ENCODE peak calls at places on chromosomes 2 and 18, in six cellular contexts. P, B, G, Y, V and R are unnamed samples.

GRCh38 chr2:207353836-207354235 is 175.9 kb upstream of the CREB1 start:
- DNase-seq in G (no peak), B (no peak), V (no peak), Y (no peak), P (no peak), R (no peak)

GRCh38 chr2:232997749-232998665 is 15.0 kb downstream of the NGEF start:
- DNase-seq in V (no peak), G (no peak), B (no peak), P (no peak), Y (no peak), R (no peak)

GRCh38 chr2:209719034-209719433 is 52.6 kb upstream of the UNC80 start:
- DNase-seq in P (no peak), Y (no peak), B (no peak), G (no peak), V (no peak), R (no peak)

GRCh38 chr2:131105950-131106801 is 1.0 kb downstream of the PLEKHB2 start:
- DNase-seq in B (peak), G (peak), V (peak), Y (peak), P (peak), R (peak)

GRCh38 chr2:165205865-165206264 is 2.0 kb upstream of the SCN3A start:
- DNase-seq in B (no peak), V (no peak), Y (no peak), G (no peak), P (no peak), R (no peak)

GRCh38 chr2:226031078-226031937 is 631.8 kb downstream of the NYAP2 start:
- DNase-seq in B (peak), G (peak), P (no peak), V (peak), Y (peak), R (peak)

GRCh38 chr2:120771111-120771555 is 35.5 kb downstream of the GLI2 start:
- DNase-seq in Y (no peak), P (no peak), B (no peak), G (peak), V (no peak), R (no peak)

GRCh38 chr18:14074187-14074586 is 58.0 kb downstream of the ZNF519 start:
- DNase-seq in B (no peak), Y (no peak), V (no peak), G (no peak), P (no peak), R (no peak)

GRCh38 chr2:61419129-61419528 is 51.8 kb downstream of the USP34 start:
- DNase-seq in P (no peak), G (no peak), B (no peak), V (peak), Y (no peak), R (no peak)

GRCh38 chr2:237281900-237282306 is 132.1 kb downstream of the COL6A3 start:
- DNase-seq in G (no peak), Y (peak), V (peak), B (peak), P (no peak), R (no peak)

GRCh38 chr2:196335238-196335637 is 163.9 kb upstream of the STK17B start:
- DNase-seq in B (peak), Y (peak), G (no peak), V (peak), P (no peak), R (no peak)

GRCh38 chr2:235144291-235144690 is 192.5 kb downstream of the SH3BP4 start:
- DNase-seq in G (no peak), B (no peak), V (no peak), Y (no peak), P (no peak), R (no peak)

GRCh38 chr2:222747526-222748160 is 76.2 kb downstream of the MOGAT1 start:
- DNase-seq in Y (no peak), V (no peak), B (no peak), P (no peak), G (no peak), R (no peak)

GRCh38 chr2:222456479-222457077 is 32.2 kb downstream of the SGPP2 start:
- DNase-seq in V (no peak), Y (no peak), B (no peak), P (no peak), G (no peak), R (no peak)

GRCh38 chr2:223488814-223489213 is 113.3 kb downstream of the SCG2 start:
- DNase-seq in B (no peak), Y (peak), P (no peak), G (no peak), V (peak), R (no peak)

GRCh38 chr18:49321800-49322461 is 138.5 kb downstream of the DYM start:
- DNase-seq in Y (peak), P (no peak), V (peak), G (no peak), B (peak), R (no peak)

GRCh38 chr2:174025271-174026121 is 60.3 kb upstream of the SP3 start:
- DNase-seq in V (peak), B (peak), G (peak), P (no peak), Y (peak), R (peak)

GRCh38 chr2:205496370-205496769 is 185.9 kb upstream of the NRP2 start:
- DNase-seq in B (no peak), Y (peak), P (no peak), G (no peak), V (no peak), R (no peak)

GRCh38 chr2:227324671-227325055 is 388 bp upstream of the MFF start:
- DNase-seq in P (peak), V (peak), G (no peak), Y (no peak), B (peak), R (peak)

GRCh38 chr18:24270937-24271380 is 126.7 kb downstream of the OSBPL1A start:
- DNase-seq in B (peak), G (no peak), P (no peak), V (peak), Y (peak), R (peak)

GRCh38 chr2:8101614-8102277 is 580.1 kb upstream of the ID2 start:
- DNase-seq in B (no peak), Y (no peak), P (no peak), G (no peak), V (no peak), R (no peak)

GRCh38 chr2:112985090-112985489 is 7.3 kb downstream of the IL36G start:
- DNase-seq in B (no peak), G (no peak), V (no peak), Y (no peak), P (no peak), R (no peak)

GRCh38 chr2:64211471-64211870 is 67.3 kb upstream of the PELI1 start:
- DNase-seq in P (no peak), Y (no peak), G (no peak), B (no peak), V (no peak), R (no peak)

GRCh38 chr2:70710276-70710675 is 57.7 kb downstream of the ADD2 start:
- DNase-seq in V (no peak), P (no peak), G (no peak), B (no peak), Y (no peak), R (no peak)

GRCh38 chr2:190649798-190650390 is 1.0 kb downstream of the NAB1 start:
- DNase-seq in B (no peak), Y (peak), P (peak), V (peak), G (no peak), R (no peak)

GRCh38 chr2:212984129-212984528 is 167.3 kb downstream of the IKZF2 start:
- DNase-seq in B (no peak), P (no peak), Y (no peak), V (no peak), G (no peak), R (no peak)

GRCh38 chr2:16168506-16169264 is 228.3 kb downstream of the MYCN start:
- DNase-seq in V (no peak), P (no peak), B (no peak), Y (no peak), G (no peak), R (no peak)

GRCh38 chr2:41948397-41948763 is 99.4 kb upstream of the PKDCC start:
- DNase-seq in B (no peak), V (no peak), Y (no peak), G (no peak), P (no peak), R (no peak)

GRCh38 chr2:105431367-105432088 is 32.7 kb upstream of the FHL2 start:
- DNase-seq in Y (no peak), G (no peak), V (peak), P (peak), B (peak), R (no peak)

GRCh38 chr18:48542513-48543181 is 3.8 kb downstream of the CTIF start:
- DNase-seq in V (no peak), G (no peak), P (no peak), B (no peak), Y (no peak), R (no peak)

GRCh38 chr2:106205488-106205887 is 11.4 kb upstream of the UXS1 start:
- DNase-seq in B (no peak), V (no peak), Y (no peak), G (no peak), P (no peak), R (no peak)

GRCh38 chr2:58553937-58554336 is 312.8 kb upstream of the FANCL start:
- DNase-seq in B (no peak), V (peak), P (no peak), Y (no peak), G (no peak), R (no peak)

GRCh38 chr2:240023792-240024191 is 1.4 kb downstream of the NDUFA10 start:
- DNase-seq in G (no peak), V (no peak), P (no peak), Y (no peak), B (no peak), R (no peak)

GRCh38 chr2:174510583-174511189 is 23.9 kb upstream of the GPR155 start:
- DNase-seq in B (no peak), G (no peak), V (peak), P (peak), Y (peak), R (no peak)